ENCODE peak calls at places on chromosomes 4 and X, in nine cellular contexts. I is mucosa of descending colon, U is AG10803, X is fibroblast of pulmonary artery, Y is tibial nerve, H is AG04450, F is NB4, J is kidney, P is choroid plexus epithelial cell. C is an unnamed sample.

GRCh38 chrX:71532078-71532752 is 689 bp upstream of the OGT start:
- DNase-seq in I (peak; percentile 47), U (peak; percentile 48), F (peak; percentile 79), H (no peak), J (no peak), P (peak; percentile 44), Y (no peak), X (peak; percentile 41), C (peak; percentile 56)

GRCh38 chr4:175562111-175562510 is 250.0 kb downstream of the GPM6A start:
- DNase-seq in P (no peak), F (no peak), X (no peak), Y (no peak), U (no peak), J (no peak), I (no peak), H (no peak), C (no peak)

GRCh38 chr4:175560628-175561027 is 251.4 kb downstream of the GPM6A start:
- DNase-seq in J (no peak), H (no peak), I (no peak), P (peak; percentile 79), U (peak; percentile 18), X (peak; percentile 35), Y (no peak), F (peak; percentile 26), C (peak; percentile 27)

GRCh38 chr4:63049726-63050125 is 1359.5 kb downstream of the TECRL start:
- DNase-seq in X (no peak), Y (no peak), F (no peak), P (no peak), J (no peak), H (no peak), I (no peak), U (no peak), C (no peak)

GRCh38 chrX:11458175-11458574 is 165.0 kb downstream of the AMELX start:
- DNase-seq in Y (no peak), H (no peak), X (no peak), P (no peak), F (no peak), I (no peak), U (peak; percentile 65), J (no peak), C (peak; percentile 76)

GRCh38 chr4:28062562-28062961 is 1201.9 kb downstream of the STIM2 start:
- DNase-seq in F (no peak), X (no peak), H (no peak), P (no peak), U (no peak), Y (no peak), I (no peak), J (no peak), C (no peak)

GRCh38 chrX:30196322-30196721 is 19.0 kb upstream of the MAGEB2 start:
- DNase-seq in X (peak; percentile 3), Y (no peak), J (no peak), U (no peak), F (peak; percentile 5), I (no peak), P (peak; percentile 33), H (no peak), C (peak; percentile 1)

GRCh38 chr4:158670975-158671664 is 567 bp downstream of the C4orf46 start:
- DNase-seq in Y (peak; percentile 35), J (peak; percentile 84), P (peak; percentile 84), H (peak; percentile 55), U (peak; percentile 81), X (peak; percentile 92), I (peak; percentile 79), F (peak; percentile 67), C (peak; percentile 96)

GRCh38 chrX:106007815-106008214 is 30.7 kb downstream of the SERPINA7 start:
- DNase-seq in Y (no peak), P (no peak), H (no peak), J (no peak), U (no peak), I (no peak), F (no peak), X (no peak), C (no peak)

GRCh38 chr4:99833766-99834165 is 17.1 kb downstream of the DAPP1 start:
- DNase-seq in J (no peak), I (no peak), X (no peak), F (no peak), P (no peak), Y (no peak), H (no peak), U (no peak), C (no peak)

GRCh38 chrX:11259437-11259836 is 33.8 kb upstream of the AMELX start:
- DNase-seq in F (no peak), X (no peak), P (no peak), J (no peak), I (no peak), H (no peak), Y (no peak), U (no peak), C (no peak)

GRCh38 chrX:68146054-68146453 is 287.2 kb downstream of the OPHN1 start:
- DNase-seq in J (no peak), P (peak; percentile 73), F (peak; percentile 32), I (no peak), Y (no peak), H (peak; percentile 4), U (peak; percentile 60), X (peak; percentile 67), C (peak; percentile 65)

GRCh38 chrX:119541188-119541587 is 24.0 kb downstream of the STEEP1 start:
- DNase-seq in J (no peak), H (peak; percentile 37), P (peak; percentile 67), Y (no peak), X (peak; percentile 80), F (no peak), U (peak; percentile 72), I (no peak), C (peak; percentile 42)

GRCh38 chr4:142548491-142548890 is 297.6 kb downstream of the INPP4B start:
- DNase-seq in H (no peak), I (no peak), P (no peak), X (no peak), Y (no peak), U (no peak), F (no peak), J (no peak), C (no peak)

DNA sequence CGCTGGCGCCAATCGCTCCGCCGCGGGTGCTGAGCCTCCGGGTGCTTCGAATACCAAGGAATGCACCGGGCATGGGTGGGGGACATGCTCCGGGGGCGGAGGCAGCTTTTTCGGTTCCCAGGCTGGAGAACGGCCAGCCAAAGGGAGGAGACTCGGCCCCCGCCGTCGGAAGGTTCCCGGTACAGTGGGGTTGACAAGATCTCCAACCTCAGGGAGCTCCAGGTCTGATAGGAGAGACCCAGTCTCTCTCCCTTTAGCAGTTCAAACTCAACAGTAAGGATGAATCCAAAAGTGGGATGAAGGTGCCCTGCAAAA is 29.1 kb upstream of the BCORL1 start:
- DNase-seq in P (no peak), J (no peak), F (no peak), Y (no peak), H (no peak), U (no peak), X (no peak), I (no peak), C (no peak)
- H3K4me3 ChIP-seq in P (peak overlapping the region; percentile 46), J (no peak overlapping the region), F (no peak overlapping the region), Y (peak overlapping the region; percentile 42), H (no peak overlapping the region), U (no peak overlapping the region), X (no peak overlapping the region), I (no peak overlapping the region), C (no peak overlapping the region)

GRCh38 chr4:156969136-156969535 is 2.5 kb downstream of the PDGFC start:
- DNase-seq in J (no peak), F (no peak), U (no peak), I (no peak), Y (no peak), P (no peak), H (no peak), X (no peak), C (no peak)
- H3K4me3 ChIP-seq in J (peak overlapping the region; percentile 84), F (no peak overlapping the region), U (peak overlapping the region; percentile 91), I (no peak overlapping the region), Y (no peak overlapping the region), P (peak overlapping the region; percentile 72), H (peak overlapping the region; percentile 94), X (peak overlapping the region; percentile 88), C (peak overlapping the region; percentile 87)

GRCh38 chr4:84967292-84967651 is 782 bp upstream of the WDFY3 start:
- DNase-seq in I (peak; percentile 31), X (peak; percentile 29), J (no peak), U (peak; percentile 40), P (peak; percentile 43), Y (no peak), F (no peak), H (no peak), C (peak; percentile 62)
- H3K4me3 ChIP-seq in I (peak overlapping the region; percentile 62), X (peak overlapping the region; percentile 70), J (peak overlapping the region; percentile 97), U (peak overlapping the region; percentile 72), P (peak overlapping the region; percentile 90), Y (peak overlapping the region; percentile 73), F (peak overlapping the region; percentile 62), H (peak overlapping the region; percentile 78), C (peak overlapping the region; percentile 87)

DNA sequence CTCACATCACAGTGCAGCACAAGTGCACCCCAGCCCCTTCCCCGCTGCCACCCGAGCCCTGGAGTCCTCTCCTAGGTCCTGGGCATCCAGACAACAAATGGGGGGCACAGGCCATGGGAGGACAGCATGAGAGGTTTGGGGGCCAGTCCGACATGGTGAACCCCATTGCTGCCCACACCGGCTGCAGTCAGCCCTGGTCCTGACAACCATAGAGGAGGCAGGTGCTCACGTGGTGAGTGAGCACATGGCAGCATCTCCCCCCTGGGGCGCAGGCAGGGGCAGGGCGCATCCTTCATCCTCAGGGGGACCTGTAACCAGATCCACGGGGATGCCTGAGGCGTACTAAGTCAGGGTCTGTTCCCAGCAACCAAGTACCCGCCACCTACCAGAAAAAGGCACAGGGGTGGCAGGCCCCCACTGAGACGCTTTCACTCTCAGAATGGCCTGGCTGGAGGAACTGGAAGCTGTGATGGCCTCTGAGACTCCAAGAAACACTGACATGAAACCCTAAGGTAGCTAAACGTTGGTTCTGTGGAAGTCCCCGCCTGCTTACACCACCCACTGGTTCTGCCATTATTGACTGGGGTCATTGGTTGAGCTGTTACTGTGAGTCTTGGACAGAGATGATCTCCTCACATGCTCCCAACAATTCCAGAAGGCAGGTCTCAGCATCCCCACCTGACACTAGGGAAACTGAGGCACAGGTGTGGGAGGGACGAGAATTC is 6.5 kb downstream of the ZFYVE28 start:
- DNase-seq in P (no peak), H (no peak), J (peak; percentile 63), F (no peak), I (peak; percentile 29), X (no peak), Y (no peak), U (no peak), C (no peak)
- H3K4me3 ChIP-seq in P (no peak overlapping the region), H (no peak overlapping the region), J (no peak overlapping the region), F (peak overlapping the region; percentile 43), I (no peak overlapping the region), X (no peak overlapping the region), Y (no peak overlapping the region), U (peak overlapping the region; percentile 54), C (peak overlapping the region; percentile 62)